ENCODE peak calls at places on chromosomes 2 and 18, in six cellular contexts. T is T-helper 9 cell; C is activated T-helper 9 cell treated with anti-CD3 and anti-CD28 coated beads, Interleukin-2, amount 50 U/mL, for 16 hours; B is NCI-H1105; Q is activated CD8-positive, alpha-beta T cell treated with anti-CD3 and anti-CD28 coated beads for 36 hours; H is iPS DF 19.7. Y is an unnamed sample.

GRCh38 chr2:223648755-223649154 is 46.6 kb upstream of the SCG2 start:
- DNase-seq in T (no peak), C (no peak), B (no peak), Q (no peak), H (no peak), Y (no peak)

GRCh38 chr18:49017813-49018552 is 67.2 kb upstream of the SMAD7 start:
- DNase-seq in T (no peak), C (no peak), B (no peak), Q (no peak), H (no peak), Y (no peak)

GRCh38 chr2:158806941-158807340 is 11.8 kb downstream of the DAPL1 start:
- DNase-seq in T (no peak), C (no peak), B (no peak), Q (no peak), H (no peak), Y (no peak)

GRCh38 chr2:27737676-27738348 is 33.7 kb upstream of the MRPL33 start:
- DNase-seq in T (no peak), C (no peak), B (no peak), Q (no peak), H (no peak), Y (no peak)

GRCh38 chr2:30147715-30148611 is 1.2 kb downstream of the YPEL5 start:
- DNase-seq in T (peak; percentile 80), C (peak; percentile 68), B (peak; percentile 54), Q (peak; percentile 83), H (no peak), Y (peak; percentile 83)

GRCh38 chr2:85181093-85181685 is 48.0 kb downstream of the TCF7L1 start:
- DNase-seq in T (no peak), C (no peak), B (peak; percentile 13), Q (no peak), H (no peak), Y (peak; percentile 40)

GRCh38 chr18:1914489-1914888 is 656.8 kb downstream of the METTL4 start:
- DNase-seq in T (no peak), C (no peak), B (no peak), Q (no peak), H (peak; percentile 28), Y (peak; percentile 18)

GRCh38 chr2:68645523-68645922 is 2.1 kb downstream of the PROKR1 start:
- DNase-seq in T (no peak), C (no peak), B (no peak), Q (peak; percentile 38), H (no peak), Y (no peak)

GRCh38 chr2:30883184-30883583 is 75.9 kb upstream of the CAPN13 start:
- DNase-seq in T (no peak), C (no peak), B (no peak), Q (no peak), H (no peak), Y (no peak)

GRCh38 chr2:136407113-136407951 is 289.4 kb upstream of the CXCR4 start:
- DNase-seq in T (no peak), C (no peak), B (peak; percentile 61), Q (no peak), H (no peak), Y (no peak)

GRCh38 chr2:118774458-118775133 is 72.9 kb downstream of the EN1 start:
- DNase-seq in T (no peak), C (no peak), B (peak; percentile 68), Q (peak; percentile 59), H (peak; percentile 15), Y (peak; percentile 9)

GRCh38 chr2:68135448-68136320 is 22.0 kb upstream of the PNO1 start:
- DNase-seq in T (no peak), C (no peak), B (no peak), Q (no peak), H (no peak), Y (no peak)

GRCh38 chr2:135926605-135927004 is 50.4 kb upstream of the MCM6 start:
- DNase-seq in T (no peak), C (no peak), B (no peak), Q (no peak), H (no peak), Y (no peak)

GRCh38 chr2:240933048-240933965 is 27.2 kb downstream of the CROCC2 start:
- DNase-seq in T (no peak), C (no peak), B (no peak), Q (no peak), H (no peak), Y (no peak)

GRCh38 chr2:118539290-118539689 is 308.2 kb downstream of the EN1 start:
- DNase-seq in T (no peak), C (no peak), B (no peak), Q (peak; percentile 12), H (no peak), Y (no peak)

GRCh38 chr2:12769492-12770105 is 52.9 kb downstream of the TRIB2 start:
- DNase-seq in T (no peak), C (no peak), B (no peak), Q (no peak), H (no peak), Y (no peak)

GRCh38 chr2:240647503-240648154 is 22.3 kb downstream of the GPR35 start:
- DNase-seq in T (no peak), C (no peak), B (no peak), Q (no peak), H (no peak), Y (no peak)

GRCh38 chr18:75244336-75244735 is 33.7 kb downstream of the TSHZ1 start:
- DNase-seq in T (no peak), C (no peak), B (no peak), Q (peak; percentile 41), H (no peak), Y (no peak)

GRCh38 chr2:165471349-165471975 is 2.0 kb downstream of the CSRNP3 start:
- DNase-seq in T (no peak), C (no peak), B (no peak), Q (no peak), H (no peak), Y (no peak)

GRCh38 chr2:106104332-106105062 is 89.6 kb downstream of the UXS1 start:
- DNase-seq in T (peak; percentile 43), C (peak; percentile 41), B (peak; percentile 26), Q (peak; percentile 79), H (no peak), Y (peak; percentile 77)

GRCh38 chr2:118842687-118843491 is 4.6 kb downstream of the EN1 start:
- DNase-seq in T (no peak), C (no peak), B (no peak), Q (no peak), H (no peak), Y (no peak)

GRCh38 chr2:136010126-136010525 is 24.7 kb upstream of the DARS1 start:
- DNase-seq in T (no peak), C (no peak), B (no peak), Q (no peak), H (no peak), Y (no peak)

GRCh38 chr2:7730990-7731389 is 813.8 kb downstream of the RNF144A start:
- DNase-seq in T (no peak), C (no peak), B (no peak), Q (no peak), H (no peak), Y (no peak)

GRCh38 chr18:26548144-26549102 is at the start of gene KCTD1:
- DNase-seq in T (peak; percentile 22), C (peak; percentile 46), B (peak; percentile 77), Q (peak; percentile 87), H (no peak), Y (peak; percentile 83)

GRCh38 chr2:73697606-73698005 is 39.5 kb downstream of the TPRKB start:
- DNase-seq in T (no peak), C (no peak), B (no peak), Q (no peak), H (no peak), Y (no peak)

GRCh38 chr2:180823546-180824141 is 156.8 kb upstream of the UBE2E3 start:
- DNase-seq in T (no peak), C (no peak), B (no peak), Q (no peak), H (no peak), Y (no peak)

GRCh38 chr2:43013821-43014345 is 212.5 kb downstream of the ZFP36L2 start:
- DNase-seq in T (no peak), C (no peak), B (no peak), Q (no peak), H (no peak), Y (no peak)

GRCh38 chr2:12289105-12289802 is 427.5 kb upstream of the TRIB2 start:
- DNase-seq in T (no peak), C (no peak), B (no peak), Q (no peak), H (no peak), Y (no peak)

GRCh38 chr2:200319587-200320337 is 13.3 kb downstream of the SPATS2L start:
- DNase-seq in T (no peak), C (no peak), B (no peak), Q (no peak), H (no peak), Y (no peak)

GRCh38 chr2:149115781-149116180 is 77.3 kb downstream of the LYPD6B start:
- DNase-seq in T (no peak), C (no peak), B (no peak), Q (no peak), H (no peak), Y (no peak)

GRCh38 chr2:194328456-194328855 is 1328.6 kb upstream of the SLC39A10 start:
- DNase-seq in T (no peak), C (no peak), B (no peak), Q (no peak), H (no peak), Y (no peak)

GRCh38 chr2:200899482-200899881 is 10.3 kb downstream of the NIF3L1 start:
- DNase-seq in T (no peak), C (no peak), B (no peak), Q (no peak), H (no peak), Y (no peak)

Y was measured in NCI-H345.